ENCODE peak calls at places on chromosomes 5 and 9, in ten cellular contexts. C is AG08396; J is A172; W is amniotic stem cell; A is HL-60; O is heart right ventricle; R is effector memory CD4-positive, alpha-beta T cell; F is iris pigment epithelial cell; U is fibroblast of pulmonary artery; E is C1 segment of cervical spinal cord. V is an unnamed sample.

GRCh38 chr9:92506184-92506857 is 24.0 kb upstream of the ASPN start:
- DNase-seq in C (peak), J (peak), W (peak), A (no peak), O (no peak), R (no peak), F (peak), U (peak), E (no peak), V (no peak)

GRCh38 chr5:171630047-171630669 is 155.5 kb upstream of the SMIM23 start:
- DNase-seq in C (peak), J (no peak), W (peak), A (no peak), O (peak), R (no peak), F (peak), U (peak), E (no peak), V (no peak)

GRCh38 chr9:89366711-89367110 is 48.4 kb downstream of the SECISBP2 start:
- DNase-seq in C (no peak), J (no peak), W (no peak), A (no peak), O (no peak), R (no peak), F (no peak), U (no peak), E (no peak), V (no peak)

GRCh38 chr9:78167356-78167755 is 68.5 kb upstream of the CEP78 start:
- DNase-seq in C (no peak), J (no peak), W (no peak), A (no peak), O (no peak), R (no peak), F (peak), U (peak), E (no peak), V (peak)

GRCh38 chr5:446066-446725 is 3.2 kb downstream of the EXOC3 start:
- DNase-seq in C (no peak), J (no peak), W (no peak), A (no peak), O (no peak), R (no peak), F (peak), U (no peak), E (no peak), V (no peak)

GRCh38 chr9:88659126-88659525 is 124.1 kb downstream of the NXNL2 start:
- DNase-seq in C (no peak), J (no peak), W (no peak), A (no peak), O (no peak), R (no peak), F (no peak), U (no peak), E (no peak), V (no peak)

GRCh38 chr5:84080908-84081307 is 303.8 kb downstream of the EDIL3 start:
- DNase-seq in C (no peak), J (no peak), W (no peak), A (no peak), O (no peak), R (no peak), F (no peak), U (no peak), E (no peak), V (no peak)

GRCh38 chr5:174794941-174795672 is 70.7 kb downstream of the MSX2 start:
- DNase-seq in C (no peak), J (peak), W (no peak), A (no peak), O (no peak), R (no peak), F (peak), U (no peak), E (no peak), V (no peak)

GRCh38 chr9:79570449-79571308 is 1.1 kb upstream of the TLE4 start:
- DNase-seq in C (peak), J (peak), W (peak), A (peak), O (peak), R (peak), F (peak), U (peak), E (no peak), V (peak)

GRCh38 chr9:133791069-133791468 is 52.9 kb upstream of the SARDH start:
- DNase-seq in C (no peak), J (no peak), W (no peak), A (no peak), O (no peak), R (no peak), F (no peak), U (no peak), E (no peak), V (no peak)

GRCh38 chr5:19319252-19319651 is 668.7 kb downstream of the CDH18 start:
- DNase-seq in C (no peak), J (no peak), W (no peak), A (no peak), O (no peak), R (no peak), F (no peak), U (no peak), E (no peak), V (no peak)

GRCh38 chr9:36765468-36766341 is 193.0 kb downstream of the MELK start:
- DNase-seq in C (peak), J (no peak), W (no peak), A (peak), O (peak), R (peak), F (peak), U (peak), E (peak), V (no peak)

GRCh38 chr5:170280090-170280493 is 17.5 kb downstream of the LCP2 start:
- DNase-seq in C (no peak), J (no peak), W (no peak), A (no peak), O (no peak), R (no peak), F (no peak), U (no peak), E (no peak), V (no peak)

GRCh38 chr5:28862137-28862859 is 1823.9 kb upstream of the CDH9 start:
- DNase-seq in C (no peak), J (no peak), W (no peak), A (no peak), O (no peak), R (no peak), F (no peak), U (no peak), E (no peak), V (no peak)

GRCh38 chr5:137737349-137738256 is 1.7 kb upstream of the KLHL3 start:
- DNase-seq in C (no peak), J (no peak), W (no peak), A (no peak), O (peak), R (no peak), F (peak), U (peak), E (no peak), V (no peak)

GRCh38 chr9:127183814-127184582 is 61.6 kb upstream of the ANGPTL2 start:
- DNase-seq in C (peak), J (no peak), W (no peak), A (no peak), O (no peak), R (no peak), F (peak), U (peak), E (no peak), V (no peak)

GRCh38 chr9:128610889-128611288 is 45.8 kb downstream of the DYNC2I2 start:
- DNase-seq in C (no peak), J (no peak), W (no peak), A (no peak), O (no peak), R (no peak), F (no peak), U (no peak), E (no peak), V (no peak)

GRCh38 chr9:88291056-88291455 is 97.2 kb upstream of the SPIN1 start:
- DNase-seq in C (no peak), J (no peak), W (no peak), A (no peak), O (no peak), R (no peak), F (no peak), U (no peak), E (no peak), V (no peak)

GRCh38 chr9:110027624-110028023 is 180.3 kb downstream of the C9orf152 start:
- DNase-seq in C (no peak), J (peak), W (no peak), A (peak), O (no peak), R (no peak), F (peak), U (peak), E (no peak), V (no peak)

GRCh38 chr5:32270946-32271345 is 41.8 kb downstream of the MTMR12 start:
- DNase-seq in C (no peak), J (no peak), W (no peak), A (no peak), O (no peak), R (no peak), F (no peak), U (no peak), E (no peak), V (no peak)

GRCh38 chr9:91740713-91741112 is 209.3 kb downstream of the ROR2 start:
- DNase-seq in C (peak), J (peak), W (no peak), A (no peak), O (no peak), R (no peak), F (peak), U (peak), E (no peak), V (no peak)

GRCh38 chr9:98134702-98135557 is 15.9 kb upstream of the TRIM14 start:
- DNase-seq in C (no peak), J (no peak), W (no peak), A (no peak), O (no peak), R (no peak), F (no peak), U (no peak), E (no peak), V (no peak)

GRCh38 chr5:107817436-107817835 is 146.7 kb upstream of the EFNA5 start:
- DNase-seq in C (no peak), J (no peak), W (no peak), A (no peak), O (no peak), R (no peak), F (no peak), U (no peak), E (no peak), V (no peak)

GRCh38 chr9:96686638-96687335 is 31.7 kb upstream of the PRXL2C start:
- DNase-seq in C (peak), J (no peak), W (peak), A (no peak), O (peak), R (peak), F (peak), U (peak), E (peak), V (no peak)

GRCh38 chr5:35990941-35991592 is at the start of gene UGT3A1:
- DNase-seq in C (no peak), J (no peak), W (no peak), A (no peak), O (no peak), R (no peak), F (no peak), U (no peak), E (no peak), V (peak)